ENCODE peak calls at places on chromosomes 12 and 14, in seven cellular contexts. Y is neuronal stem cell, U is IMR-90, G is H9, D is trophoblast cell, R is mesenchymal stem cell, P is H1. A is an unnamed sample.

GRCh38 chr12:117718141-117718540 is 250.6 kb downstream of the KSR2 start:
- DNase-seq in U (no peak), R (no peak), G (no peak), P (no peak), D (no peak), Y (no peak), A (no peak)

GRCh38 chr12:89976866-89977265 is 268.2 kb upstream of the ATP2B1 start:
- DNase-seq in G (no peak), R (peak), U (no peak), D (no peak), P (no peak), Y (no peak), A (no peak)

GRCh38 chr14:89325959-89326358 is 91.1 kb downstream of the FOXN3 start:
- DNase-seq in Y (no peak), P (no peak), R (no peak), U (no peak), G (no peak), D (no peak), A (no peak)

GRCh38 chr12:3777206-3777809 is 24.4 kb upstream of the CRACR2A start:
- DNase-seq in D (peak), Y (peak), R (peak), P (no peak), U (peak), G (no peak), A (peak)

GRCh38 chr14:45838597-45838996 is 585.6 kb upstream of the MIS18BP1 start:
- DNase-seq in Y (no peak), U (no peak), R (peak), G (no peak), D (peak), P (no peak), A (peak)

GRCh38 chr14:101031721-101032120 is 128.2 kb upstream of the RTL1 start:
- DNase-seq in R (no peak), G (no peak), P (no peak), Y (no peak), U (no peak), D (no peak), A (no peak)

GRCh38 chr14:31962920-31963319 is 114.2 kb upstream of the ARHGAP5 start:
- DNase-seq in G (no peak), P (no peak), R (no peak), U (no peak), D (no peak), Y (peak), A (no peak)

GRCh38 chr14:69069020-69069421 is 83.9 kb downstream of the DCAF5 start:
- DNase-seq in P (no peak), U (peak), Y (no peak), G (no peak), D (no peak), R (peak), A (peak)

GRCh38 chr12:65494537-65494936 is 216.1 kb downstream of the MSRB3 start:
- DNase-seq in P (no peak), R (peak), G (no peak), U (no peak), Y (no peak), D (no peak), A (no peak)

GRCh38 chr14:37665479-37665878 is 70.0 kb downstream of the TTC6 start:
- DNase-seq in Y (no peak), P (no peak), D (no peak), R (no peak), G (no peak), U (no peak), A (no peak)

GRCh38 chr12:44771485-44771884 is 104.6 kb downstream of the NELL2 start:
- DNase-seq in U (no peak), R (no peak), D (no peak), P (no peak), G (no peak), Y (no peak), A (no peak)
- H3K23ac ChIP-seq in U (no peak), R (no peak), D (no peak), P (no peak), G (no peak), Y (no peak), A (no peak)

GRCh38 chr12:116323696-116324386 is 46.3 kb upstream of the MED13L start:
- DNase-seq in P (no peak), R (no peak), Y (no peak), D (no peak), G (no peak), U (no peak), A (no peak)
- H3K4ac ChIP-seq in P (no peak), R (no peak), Y (no peak), D (no peak), G (no peak), U (no peak), A (no peak)

DNA sequence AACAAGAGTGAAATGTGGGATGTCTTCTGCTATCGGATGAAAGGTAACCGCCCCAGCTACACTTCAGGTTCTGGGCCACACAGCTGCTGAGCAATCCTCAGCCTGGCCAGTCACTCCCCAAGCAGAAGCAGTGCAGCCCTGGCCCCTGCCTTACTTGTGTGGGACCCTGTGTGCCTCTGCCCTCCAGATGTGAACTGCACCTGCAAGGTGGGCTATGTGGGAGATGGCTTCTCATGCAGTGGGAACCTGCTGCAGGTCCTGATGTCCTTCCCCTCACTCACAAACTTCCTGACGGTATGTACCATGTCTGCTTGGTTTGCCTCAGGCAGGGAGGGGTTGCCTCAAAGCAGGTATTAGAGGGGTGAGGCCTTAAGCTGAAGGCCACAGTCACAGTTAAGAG is 85.6 kb downstream of the NT5DC3 start:
- DNase-seq in D (no peak), G (no peak), Y (no peak), R (no peak), U (no peak), P (no peak), A (no peak)
- H3K23ac ChIP-seq in D (peak), G (no peak), Y (no peak), R (no peak), U (no peak), P (no peak), A (no peak)

GRCh38 chr14:59120931-59121330 is 67.5 kb upstream of the DAAM1 start:
- DNase-seq in D (no peak), P (no peak), U (no peak), G (no peak), R (no peak), Y (no peak), A (no peak)
- H3K4ac ChIP-seq in D (no peak), P (no peak), U (no peak), G (no peak), R (no peak), Y (no peak), A (no peak)

GRCh38 chr12:132481771-132482745 is 7.9 kb upstream of the FBRSL1 start:
- DNase-seq in D (peak), U (no peak), Y (no peak), R (no peak), G (no peak), P (no peak), A (no peak)

GRCh38 chr12:132483612-132484011 is 6.3 kb upstream of the FBRSL1 start:
- DNase-seq in D (no peak), G (no peak), U (no peak), R (no peak), Y (no peak), P (no peak), A (no peak)

GRCh38 chr12:132481345-132481744 is 8.6 kb upstream of the FBRSL1 start:
- DNase-seq in G (no peak), U (no peak), D (no peak), R (no peak), Y (no peak), P (no peak), A (no peak)

GRCh38 chr12:132483208-132483607 is 6.7 kb upstream of the FBRSL1 start:
- DNase-seq in U (no peak), Y (no peak), R (no peak), D (no peak), P (no peak), G (no peak), A (no peak)

GRCh38 chr12:132482771-132483170 is 7.2 kb upstream of the FBRSL1 start:
- DNase-seq in R (no peak), G (no peak), U (no peak), Y (no peak), D (no peak), P (no peak), A (no peak)
- H3K23ac ChIP-seq in R (no peak), G (no peak), U (no peak), Y (no peak), D (no peak), P (no peak), A (no peak)

A was measured in mesendoderm.